ENCODE peak calls at places on chromosomes 7 and 10, in five cellular contexts. One of them, this sample, is unnamed.

GRCh38 chr10:77801474-77802238 is 124.9 kb downstream of the DLG5 start:
- DNase-seq in LoVo: no peak
- DNase-seq in activated naive CD8-positive, alpha-beta T cell treated with anti-CD3 and anti-CD28 coated beads, Interleukin-2, amount 50 U/mL, for 24 hours: peak; percentile 51
- DNase-seq in Calu3: no peak
- DNase-seq in posterior vena cava: peak; percentile 41
- DNase-seq in this sample: peak; percentile 53

GRCh38 chr10:132294561-132295320 is 13.0 kb downstream of the STK32C start:
- DNase-seq in Calu3: no peak
- DNase-seq in LoVo: no peak
- DNase-seq in activated naive CD8-positive, alpha-beta T cell treated with anti-CD3 and anti-CD28 coated beads, Interleukin-2, amount 50 U/mL, for 24 hours: no peak
- DNase-seq in posterior vena cava: peak; percentile 63
- DNase-seq in this sample: no peak

GRCh38 chr7:123492485-123492884 is 41.9 kb downstream of the IQUB start:
- DNase-seq in posterior vena cava: no peak
- DNase-seq in activated naive CD8-positive, alpha-beta T cell treated with anti-CD3 and anti-CD28 coated beads, Interleukin-2, amount 50 U/mL, for 24 hours: no peak
- DNase-seq in Calu3: no peak
- DNase-seq in LoVo: no peak
- DNase-seq in this sample: no peak

GRCh38 chr10:10067644-10068043 is 950.0 kb upstream of the CELF2 start:
- DNase-seq in LoVo: no peak
- DNase-seq in activated naive CD8-positive, alpha-beta T cell treated with anti-CD3 and anti-CD28 coated beads, Interleukin-2, amount 50 U/mL, for 24 hours: no peak
- DNase-seq in posterior vena cava: no peak
- DNase-seq in Calu3: no peak
- DNase-seq in this sample: no peak

GRCh38 chr7:8536431-8536830 is 103.0 kb downstream of the NXPH1 start:
- DNase-seq in activated naive CD8-positive, alpha-beta T cell treated with anti-CD3 and anti-CD28 coated beads, Interleukin-2, amount 50 U/mL, for 24 hours: no peak
- DNase-seq in LoVo: no peak
- DNase-seq in posterior vena cava: no peak
- DNase-seq in Calu3: no peak
- DNase-seq in this sample: no peak

GRCh38 chr7:139679731-139680594 is 97.8 kb downstream of the HIPK2 start:
- DNase-seq in posterior vena cava: no peak
- DNase-seq in Calu3: peak; percentile 37
- DNase-seq in activated naive CD8-positive, alpha-beta T cell treated with anti-CD3 and anti-CD28 coated beads, Interleukin-2, amount 50 U/mL, for 24 hours: no peak
- DNase-seq in LoVo: no peak
- DNase-seq in this sample: no peak

GRCh38 chr10:112223725-112224124 is 40.2 kb upstream of the GPAM start:
- DNase-seq in LoVo: no peak
- DNase-seq in Calu3: no peak
- DNase-seq in posterior vena cava: no peak
- DNase-seq in activated naive CD8-positive, alpha-beta T cell treated with anti-CD3 and anti-CD28 coated beads, Interleukin-2, amount 50 U/mL, for 24 hours: no peak
- DNase-seq in this sample: no peak

GRCh38 chr7:148501707-148502139 is 88.8 kb upstream of the C7orf33 start:
- DNase-seq in Calu3: peak; percentile 38
- DNase-seq in posterior vena cava: no peak
- DNase-seq in LoVo: no peak
- DNase-seq in activated naive CD8-positive, alpha-beta T cell treated with anti-CD3 and anti-CD28 coated beads, Interleukin-2, amount 50 U/mL, for 24 hours: peak; percentile 9
- DNase-seq in this sample: peak; percentile 69

GRCh38 chr10:31593124-31593523 is 274.1 kb downstream of the ZEB1 start:
- DNase-seq in posterior vena cava: no peak
- DNase-seq in Calu3: no peak
- DNase-seq in LoVo: peak; percentile 25
- DNase-seq in activated naive CD8-positive, alpha-beta T cell treated with anti-CD3 and anti-CD28 coated beads, Interleukin-2, amount 50 U/mL, for 24 hours: no peak
- DNase-seq in this sample: no peak

This sample was measured in GM12878.